ENCODE peak calls at places on chromosome 12, in eight cellular contexts. M is NCI-H748 treated with DMSO at 0.1 percent for 48 hours; N is HEK293T; K is KG1; R is iris pigment epithelial cell; Y is A172; D is left ventricle myocardium inferior; A is naive thymus-derived CD8-positive, alpha-beta T cell. C is an unnamed sample.

GRCh38 chr12:104966677-104967076 is 8.6 kb upstream of the SLC41A2 start:
- DNase-seq in R (no peak), M (no peak), D (no peak), K (no peak), Y (no peak), N (no peak), A (no peak), C (no peak)

GRCh38 chr12:70828391-70828790 is 92.1 kb downstream of the PTPRR start:
- DNase-seq in Y (no peak), M (no peak), N (no peak), D (no peak), A (no peak), K (no peak), R (no peak), C (no peak)

GRCh38 chr12:46936042-46936441 is 110.2 kb upstream of the SLC38A4 start:
- DNase-seq in A (no peak), D (no peak), Y (no peak), R (no peak), M (no peak), N (no peak), K (no peak), C (no peak)

GRCh38 chr12:65162609-65163008 is 6.8 kb upstream of the LEMD3 start:
- DNase-seq in A (no peak), M (no peak), D (no peak), Y (no peak), R (no peak), N (no peak), K (no peak), C (no peak)

GRCh38 chr12:6092784-6093722 is 31.4 kb downstream of the VWF start:
- DNase-seq in M (no peak), A (no peak), R (peak), K (no peak), N (no peak), D (no peak), Y (peak), C (peak)

GRCh38 chr12:28535216-28535615 is 345.0 kb downstream of the CCDC91 start:
- DNase-seq in M (no peak), A (no peak), K (no peak), Y (peak), N (no peak), R (peak), D (no peak), C (no peak)

GRCh38 chr12:1797011-1797901 is 23.1 kb upstream of the LRTM2 start:
- DNase-seq in K (no peak), M (no peak), R (no peak), A (peak), D (peak), Y (no peak), N (no peak), C (peak)

GRCh38 chr12:2980630-2981029 is 21.4 kb downstream of the TEAD4 start:
- DNase-seq in K (no peak), N (no peak), Y (no peak), M (no peak), R (no peak), D (no peak), A (no peak), C (no peak)

GRCh38 chr12:2548095-2548494 is 246.7 kb upstream of the FKBP4 start:
- DNase-seq in N (no peak), D (no peak), Y (no peak), M (no peak), K (no peak), R (no peak), A (no peak), C (no peak)

C was measured in mucosa of descending colon.